ENCODE peak calls at places on chromosomes 7 and 10, in seven cellular contexts. O, E, Y, Z, W, J and A are unnamed samples.

GRCh38 chr7:83021032-83021431 is 141.7 kb downstream of the PCLO start:
- DNase-seq in O (no peak), E (no peak), Y (no peak), Z (no peak), W (no peak), J (no peak), A (no peak)

GRCh38 chr10:86657011-86657395 is 2.7 kb downstream of the OPN4 start:
- DNase-seq in O (no peak), E (no peak), Y (no peak), Z (no peak), W (no peak), J (no peak), A (no peak)

GRCh38 chr10:25725917-25726716 is 207.9 kb upstream of the MYO3A start:
- DNase-seq in O (peak; percentile 32), E (no peak), Y (no peak), Z (no peak), W (peak; percentile 37), J (no peak), A (no peak)

GRCh38 chr7:35570926-35571325 is 124.0 kb downstream of the HERPUD2 start:
- DNase-seq in O (no peak), E (no peak), Y (no peak), Z (no peak), W (no peak), J (no peak), A (no peak)

GRCh38 chr7:17118412-17118811 is 180.0 kb upstream of the AHR start:
- DNase-seq in O (no peak), E (no peak), Y (peak; percentile 36), Z (no peak), W (no peak), J (no peak), A (no peak)

GRCh38 chr10:77983384-77984341 is 45.7 kb downstream of the POLR3A start:
- DNase-seq in O (no peak), E (no peak), Y (no peak), Z (no peak), W (no peak), J (no peak), A (no peak)

GRCh38 chr10:58240531-58240930 is 27.2 kb downstream of the IPMK start:
- DNase-seq in O (no peak), E (no peak), Y (no peak), Z (no peak), W (no peak), J (no peak), A (no peak)

GRCh38 chr10:1662361-1663025 is 74.8 kb downstream of the ADARB2 start:
- DNase-seq in O (peak; percentile 39), E (peak; percentile 72), Y (no peak), Z (no peak), W (no peak), J (no peak), A (no peak)

GRCh38 chr7:149882264-149883048 is 8.7 kb downstream of the ATP6V0E2 start:
- DNase-seq in O (no peak), E (no peak), Y (no peak), Z (no peak), W (no peak), J (no peak), A (no peak)

GRCh38 chr10:11642558-11642957 is 31.1 kb upstream of the USP6NL start:
- DNase-seq in O (no peak), E (no peak), Y (no peak), Z (no peak), W (no peak), J (no peak), A (no peak)

GRCh38 chr10:96614515-96614914 is 27.7 kb upstream of the TM9SF3 start:
- DNase-seq in O (no peak), E (no peak), Y (no peak), Z (no peak), W (no peak), J (no peak), A (peak; percentile 39)

GRCh38 chr10:10320981-10321380 is 696.7 kb upstream of the CELF2 start:
- DNase-seq in O (no peak), E (no peak), Y (no peak), Z (no peak), W (no peak), J (no peak), A (no peak)

GRCh38 chr7:98568891-98569290 is 48.2 kb upstream of the NPTX2 start:
- DNase-seq in O (no peak), E (peak; percentile 70), Y (no peak), Z (no peak), W (no peak), J (no peak), A (peak; percentile 24)

GRCh38 chr10:22684707-22685106 is 29.7 kb downstream of the PIP4K2A start:
- DNase-seq in O (no peak), E (no peak), Y (no peak), Z (no peak), W (no peak), J (no peak), A (no peak)

GRCh38 chr7:82114237-82114636 is 329.3 kb downstream of the CACNA2D1 start:
- DNase-seq in O (no peak), E (no peak), Y (no peak), Z (no peak), W (no peak), J (no peak), A (no peak)

GRCh38 chr10:74825033-74825370 is 1.4 kb upstream of the KAT6B start:
- DNase-seq in O (no peak), E (peak; percentile 83), Y (peak; percentile 35), Z (peak; percentile 41), W (peak; percentile 57), J (peak; percentile 58), A (peak; percentile 49)

GRCh38 chr10:122264442-122264841 is 6.7 kb upstream of the BTBD16 start:
- DNase-seq in O (no peak), E (no peak), Y (no peak), Z (no peak), W (no peak), J (no peak), A (no peak)

GRCh38 chr7:158821173-158822021 is 7.9 kb downstream of the ESYT2 start:
- DNase-seq in O (no peak), E (no peak), Y (no peak), Z (no peak), W (peak; percentile 16), J (no peak), A (no peak)

GRCh38 chr10:49679480-49679893 is at the start of gene C10orf53:
- DNase-seq in O (peak; percentile 70), E (no peak), Y (no peak), Z (peak; percentile 56), W (no peak), J (no peak), A (peak; percentile 45)

GRCh38 chr10:59847888-59848287 is 58.5 kb downstream of the CCDC6 start:
- DNase-seq in O (no peak), E (no peak), Y (no peak), Z (no peak), W (no peak), J (no peak), A (no peak)

GRCh38 chr7:49660170-49660783 is 113.2 kb upstream of the VWC2 start:
- DNase-seq in O (no peak), E (no peak), Y (no peak), Z (no peak), W (no peak), J (no peak), A (no peak)

GRCh38 chr7:65980478-65981250 is 1.3 kb downstream of the GUSB start:
- DNase-seq in O (peak; percentile 90), E (peak; percentile 89), Y (peak; percentile 64), Z (no peak), W (peak; percentile 82), J (peak; percentile 16), A (peak; percentile 69)

GRCh38 chr10:12985347-12985746 is 16.2 kb downstream of the CCDC3 start:
- DNase-seq in O (no peak), E (no peak), Y (no peak), Z (no peak), W (no peak), J (no peak), A (no peak)

GRCh38 chr7:27123477-27124053 is 7.0 kb downstream of the HOXA4 start:
- DNase-seq in O (no peak), E (peak; percentile 83), Y (no peak), Z (no peak), W (no peak), J (no peak), A (no peak)

GRCh38 chr10:129063212-129063611 is 403.8 kb upstream of the MGMT start:
- DNase-seq in O (no peak), E (no peak), Y (no peak), Z (no peak), W (no peak), J (no peak), A (no peak)

GRCh38 chr7:137262599-137262998 is 80.9 kb downstream of the PTN start:
- DNase-seq in O (no peak), E (no peak), Y (no peak), Z (no peak), W (no peak), J (no peak), A (no peak)

GRCh38 chr7:42090806-42091205 is 146.2 kb downstream of the GLI3 start:
- DNase-seq in O (no peak), E (no peak), Y (no peak), Z (no peak), W (no peak), J (no peak), A (no peak)

GRCh38 chr7:81873559-81873958 is 103.7 kb upstream of the HGF start:
- DNase-seq in O (no peak), E (no peak), Y (no peak), Z (no peak), W (no peak), J (no peak), A (no peak)

GRCh38 chr10:127456122-127456521 is 93.0 kb upstream of the NPS start:
- DNase-seq in O (no peak), E (no peak), Y (no peak), Z (no peak), W (no peak), J (no peak), A (no peak)

GRCh38 chr10:48490576-48491345 is 114.1 kb downstream of the ARHGAP22 start:
- DNase-seq in O (no peak), E (no peak), Y (no peak), Z (no peak), W (no peak), J (no peak), A (no peak)

GRCh38 chr10:7428673-7429350 is 18.0 kb upstream of the SFMBT2 start:
- DNase-seq in O (no peak), E (no peak), Y (no peak), Z (no peak), W (no peak), J (no peak), A (no peak)

GRCh38 chr10:100338434-100339036 is 8.5 kb upstream of the SCD start:
- DNase-seq in O (peak; percentile 78), E (peak; percentile 89), Y (peak; percentile 65), Z (peak; percentile 66), W (peak; percentile 64), J (peak; percentile 61), A (peak; percentile 75)

GRCh38 chr7:80584778-80585177 is 53.7 kb upstream of the CD36 start:
- DNase-seq in O (no peak), E (no peak), Y (no peak), Z (no peak), W (no peak), J (no peak), A (no peak)

GRCh38 chr10:114647545-114648138 is 10.4 kb downstream of the ABLIM1 start:
- DNase-seq in O (no peak), E (no peak), Y (no peak), Z (no peak), W (no peak), J (no peak), A (no peak)

GRCh38 chr7:76071316-76072242 is 23.7 kb downstream of the MDH2 start:
- DNase-seq in O (no peak), E (no peak), Y (no peak), Z (no peak), W (no peak), J (no peak), A (peak; percentile 52)